ENCODE peak calls at places on chromosomes 6 and 20, in seven cellular contexts. C is cardiac muscle cell; D is fibroblast of mammary gland; J is NCI-H1417; X is T-helper 17 cell; Z is HT-29; P is activated CD4-positive, alpha-beta T cell treated with anti-CD3 and anti-CD28 coated beads for 36 hours. I is an unnamed sample.

GRCh38 chr6:12479885-12480284 is 189.7 kb downstream of the EDN1 start:
- DNase-seq in C (no peak), D (peak; percentile 56), J (no peak), X (no peak), Z (no peak), P (no peak), I (no peak)

GRCh38 chr6:160259585-160259984 is 964 bp upstream of the SLC22A2 start:
- DNase-seq in C (peak; percentile 36), D (no peak), J (no peak), X (no peak), Z (no peak), P (no peak), I (no peak)

GRCh38 chr20:32792316-32792715 is 27.4 kb upstream of the MAPRE1 start:
- DNase-seq in C (peak; percentile 44), D (no peak), J (no peak), X (no peak), Z (no peak), P (peak; percentile 67), I (peak; percentile 22)

GRCh38 chr6:7243188-7243942 is 69.6 kb downstream of the SSR1 start:
- DNase-seq in C (peak; percentile 77), D (peak; percentile 70), J (peak; percentile 81), X (no peak), Z (peak; percentile 78), P (peak; percentile 50), I (peak; percentile 53)

GRCh38 chr20:25308083-25308491 is 60.2 kb downstream of the PYGB start:
- DNase-seq in C (no peak), D (no peak), J (no peak), X (no peak), Z (no peak), P (peak; percentile 4), I (no peak)

GRCh38 chr6:94636780-94637385 is 940.5 kb upstream of the MANEA start:
- DNase-seq in C (peak; percentile 32), D (no peak), J (peak; percentile 11), X (no peak), Z (peak; percentile 77), P (no peak), I (no peak)

GRCh38 chr20:20404546-20405092 is 36.7 kb downstream of the INSM1 start:
- DNase-seq in C (no peak), D (no peak), J (peak; percentile 12), X (no peak), Z (no peak), P (no peak), I (no peak)

GRCh38 chr6:149918151-149918905 is 4.6 kb downstream of the RAET1G start:
- DNase-seq in C (no peak), D (no peak), J (no peak), X (no peak), Z (no peak), P (no peak), I (no peak)

GRCh38 chr6:35026434-35027222 is 114.5 kb downstream of the TCP11 start:
- DNase-seq in C (no peak), D (peak; percentile 47), J (no peak), X (no peak), Z (no peak), P (no peak), I (no peak)

GRCh38 chr6:100554228-100554627 is 89.5 kb upstream of the SIM1 start:
- DNase-seq in C (peak; percentile 44), D (no peak), J (peak; percentile 70), X (no peak), Z (no peak), P (no peak), I (no peak)

GRCh38 chr20:61435184-61435822 is 183.2 kb downstream of the CDH4 start:
- DNase-seq in C (no peak), D (no peak), J (no peak), X (no peak), Z (no peak), P (no peak), I (no peak)

GRCh38 chr20:41476013-41476441 is 109.4 kb upstream of the EMILIN3 start:
- DNase-seq in C (no peak), D (peak; percentile 28), J (peak; percentile 88), X (no peak), Z (no peak), P (no peak), I (no peak)

GRCh38 chr6:147958683-147959082 is 384.0 kb upstream of the SASH1 start:
- DNase-seq in C (peak; percentile 9), D (no peak), J (no peak), X (no peak), Z (peak; percentile 4), P (no peak), I (no peak)

GRCh38 chr20:16001286-16001685 is 572.0 kb downstream of the KIF16B start:
- DNase-seq in C (no peak), D (peak; percentile 34), J (no peak), X (no peak), Z (no peak), P (no peak), I (no peak)

GRCh38 chr20:63070771-63071540 is 64.2 kb upstream of the BHLHE23 start:
- DNase-seq in C (no peak), D (no peak), J (no peak), X (peak; percentile 2), Z (no peak), P (no peak), I (no peak)

GRCh38 chr6:42512498-42513042 is 51.3 kb upstream of the UBR2 start:
- DNase-seq in C (no peak), D (no peak), J (no peak), X (no peak), Z (peak; percentile 26), P (no peak), I (no peak)

GRCh38 chr6:84486526-84486925 is 259.1 kb upstream of the CEP162 start:
- DNase-seq in C (no peak), D (no peak), J (no peak), X (no peak), Z (no peak), P (no peak), I (no peak)

I was measured in central memory CD4-positive, alpha-beta T cell.